ENCODE peak calls at places on chromosomes 2 and 18, in nine cellular contexts. I is hepatocyte, D is HAP-1, X is heart right ventricle, W is adrenal gland, L is BE2C, V is GM23248, H is Caco-2, Z is left ventricle myocardium inferior. U is an unnamed sample. For H3K4me1, the result is how much of the 10 kb centered on the place peaks cover.

GRCh38 chr18:23495723-23496440 is 7.4 kb upstream of the RMC1 start:
- DNase-seq in I (no peak), D (no peak), X (peak), W (no peak), L (no peak), V (no peak), H (no peak), Z (peak), U (no peak)

GRCh38 chr2:170090229-170090628 is 87.7 kb upstream of the MYO3B start:
- DNase-seq in I (no peak), D (no peak), X (no peak), W (no peak), L (no peak), V (no peak), H (no peak), Z (no peak), U (no peak)

GRCh38 chr18:48902023-48902855 is 48.5 kb downstream of the SMAD7 start:
- DNase-seq in I (peak), D (no peak), X (peak), W (peak), L (peak), V (peak), H (no peak), Z (peak), U (no peak)

GRCh38 chr2:39593439-39594393 is 72.0 kb upstream of the TMEM178A start:
- DNase-seq in I (peak), D (peak), X (peak), W (peak), L (peak), V (peak), H (peak), Z (no peak), U (peak)

GRCh38 chr2:65261676-65262075 is 34.0 kb downstream of the ACTR2 start:
- DNase-seq in I (no peak), D (no peak), X (no peak), W (no peak), L (no peak), V (peak), H (no peak), Z (no peak), U (no peak)

GRCh38 chr18:22109535-22109934 is 59.9 kb upstream of the GATA6 start:
- DNase-seq in I (no peak), D (no peak), X (no peak), W (no peak), L (no peak), V (no peak), H (no peak), Z (no peak), U (no peak)

GRCh38 chr2:88038263-88039105 is 17.1 kb downstream of the KRCC1 start:
- DNase-seq in I (peak), D (no peak), X (no peak), W (no peak), L (no peak), V (peak), H (no peak), Z (no peak), U (no peak)

GRCh38 chr18:38759457-38759856 is 1193.9 kb upstream of the CELF4 start:
- DNase-seq in I (no peak), D (no peak), X (no peak), W (no peak), L (no peak), V (no peak), H (no peak), Z (no peak), U (no peak)

GRCh38 chr2:239121600-239122012 is 273.7 kb downstream of the TWIST2 start:
- DNase-seq in I (no peak), D (no peak), X (peak), W (no peak), L (no peak), V (no peak), H (no peak), Z (no peak), U (no peak)

GRCh38 chr2:73850009-73850408 is 21.2 kb downstream of the STAMBP start:
- DNase-seq in I (no peak), D (no peak), X (no peak), W (no peak), L (no peak), V (no peak), H (no peak), Z (no peak), U (no peak)

DNA sequence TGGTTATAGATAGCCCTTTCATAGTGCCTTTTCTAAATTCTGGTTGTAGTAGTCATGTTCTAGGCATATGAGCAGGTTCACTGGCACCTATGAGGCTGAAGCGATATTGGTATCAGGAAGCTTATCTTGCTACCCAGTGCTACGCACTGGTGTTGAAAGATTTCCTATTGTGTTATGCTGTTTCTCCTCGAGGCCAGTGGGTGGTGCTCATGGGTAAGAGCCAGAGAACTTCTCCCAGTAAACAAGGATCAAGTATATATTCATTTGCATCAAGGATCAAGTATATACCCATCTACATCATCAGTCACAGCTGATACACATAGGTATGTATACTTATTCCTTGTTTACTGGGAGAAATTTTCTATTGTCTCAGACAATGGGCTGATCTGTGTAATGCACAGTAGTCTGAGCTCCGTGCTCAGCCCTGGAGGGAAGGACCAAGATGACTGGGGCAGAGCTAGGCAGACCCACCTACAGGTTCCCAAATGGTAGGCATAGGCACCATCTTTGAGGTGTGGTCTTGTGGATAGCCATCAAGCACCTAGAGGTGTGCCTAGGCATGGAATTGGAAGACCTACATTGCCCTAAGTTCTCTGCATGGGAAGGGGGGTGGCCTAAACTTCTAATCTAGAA is 101.2 kb upstream of the GALNT13 start:
- DNase-seq in I (no peak), D (no peak), X (no peak), W (no peak), L (no peak), V (peak), H (no peak), Z (no peak), U (no peak)
- H3K4me1 ChIP-seq in I (under half), D (under half), X (under half), W (under half), L (under half), V (under half), H (under half), Z (under half), U (under half)

GRCh38 chr2:101985101-101985792 is 6.5 kb upstream of the IL1R2 start:
- DNase-seq in I (no peak), D (no peak), X (no peak), W (no peak), L (no peak), V (no peak), H (peak), Z (no peak), U (no peak)
- H3K4me1 ChIP-seq in I (under half), D (under half), X (under half), W (under half), L (under half), V (under half), H (half or more), Z (under half), U (under half)

GRCh38 chr2:179344280-179344961 is 79.8 kb upstream of the SESTD1 start:
- DNase-seq in I (peak), D (no peak), X (no peak), W (no peak), L (no peak), V (peak), H (no peak), Z (no peak), U (peak)
- H3K4me1 ChIP-seq in I (under half), D (under half), X (under half), W (under half), L (under half), V (under half), H (under half), Z (under half), U (under half)

GRCh38 chr2:54725343-54726099 is 2.1 kb downstream of the EML6 start:
- DNase-seq in I (no peak), D (no peak), X (no peak), W (no peak), L (no peak), V (no peak), H (no peak), Z (no peak), U (no peak)
- H3K4me1 ChIP-seq in I (under half), D (under half), X (under half), W (under half), L (under half), V (under half), H (under half), Z (under half), U (under half)

DNA sequence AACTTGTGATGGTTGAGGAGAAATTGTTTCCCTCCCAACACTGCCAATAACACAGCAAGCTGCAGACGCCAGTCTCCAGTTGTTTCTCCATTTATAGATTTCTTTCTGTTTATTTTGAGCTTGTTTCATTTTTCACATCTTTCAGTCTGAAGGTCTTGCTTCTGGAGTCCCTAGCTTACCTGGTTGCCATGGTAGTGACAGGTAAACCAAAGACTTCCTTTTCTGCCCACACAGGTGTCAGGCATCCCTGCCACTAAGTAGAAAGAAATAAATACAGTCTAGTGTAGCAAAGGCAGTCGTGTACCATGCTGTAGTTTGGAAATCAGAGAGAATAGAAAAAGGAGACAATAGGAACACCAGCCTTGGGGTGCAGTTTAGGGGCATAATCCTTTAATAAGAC is 82.8 kb downstream of the MARCHF4 start:
- DNase-seq in I (peak), D (no peak), X (no peak), W (no peak), L (no peak), V (no peak), H (no peak), Z (no peak), U (no peak)
- H3K4me1 ChIP-seq in I (under half), D (under half), X (under half), W (under half), L (under half), V (under half), H (under half), Z (under half), U (under half)

GRCh38 chr2:160254363-160254762 is 54.3 kb upstream of the ITGB6 start:
- DNase-seq in I (no peak), D (no peak), X (no peak), W (no peak), L (no peak), V (no peak), H (no peak), Z (no peak), U (no peak)
- H3K4me1 ChIP-seq in I (under half), D (under half), X (under half), W (under half), L (under half), V (under half), H (under half), Z (under half), U (under half)

DNA sequence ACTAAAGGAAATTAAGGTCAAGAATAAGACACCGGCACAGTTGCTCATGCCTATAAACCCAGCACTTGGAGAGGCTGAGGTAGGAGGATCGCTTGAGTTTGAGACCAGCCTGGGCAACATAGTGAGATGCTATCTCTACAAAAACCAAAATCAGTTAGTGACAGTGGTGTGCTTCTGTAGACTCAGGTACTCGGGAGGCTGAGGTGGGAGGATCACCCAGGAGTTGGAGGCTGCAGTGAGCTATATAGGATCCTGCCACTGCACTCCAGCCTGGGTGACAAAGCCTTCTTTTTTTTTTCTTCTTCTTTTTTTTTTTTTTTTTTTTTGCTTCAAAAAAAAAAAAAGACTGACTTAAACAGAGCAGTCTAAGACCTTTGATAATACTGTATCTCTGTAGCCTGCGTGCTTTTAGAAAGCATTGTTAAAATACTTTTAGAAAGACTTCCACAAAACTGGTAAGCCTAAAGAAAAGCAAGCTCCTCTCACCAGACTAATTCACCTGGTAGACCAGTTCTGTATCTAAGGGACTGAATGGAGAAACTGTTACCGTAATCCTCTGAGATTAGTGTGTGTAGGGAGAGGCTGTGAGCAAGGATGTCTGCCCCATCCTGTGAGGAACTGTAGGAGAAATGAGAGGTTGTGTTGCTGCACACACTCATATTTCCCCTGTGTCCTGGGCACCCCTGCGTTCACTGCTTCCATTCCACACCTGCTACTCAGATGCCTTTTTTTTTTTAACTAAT is 10.8 kb downstream of the RAB12 start:
- DNase-seq in I (no peak), D (no peak), X (no peak), W (no peak), L (no peak), V (no peak), H (no peak), Z (no peak), U (no peak)
- H3K4me1 ChIP-seq in I (under half), D (under half), X (half or more), W (under half), L (under half), V (under half), H (under half), Z (half or more), U (under half)

DNA sequence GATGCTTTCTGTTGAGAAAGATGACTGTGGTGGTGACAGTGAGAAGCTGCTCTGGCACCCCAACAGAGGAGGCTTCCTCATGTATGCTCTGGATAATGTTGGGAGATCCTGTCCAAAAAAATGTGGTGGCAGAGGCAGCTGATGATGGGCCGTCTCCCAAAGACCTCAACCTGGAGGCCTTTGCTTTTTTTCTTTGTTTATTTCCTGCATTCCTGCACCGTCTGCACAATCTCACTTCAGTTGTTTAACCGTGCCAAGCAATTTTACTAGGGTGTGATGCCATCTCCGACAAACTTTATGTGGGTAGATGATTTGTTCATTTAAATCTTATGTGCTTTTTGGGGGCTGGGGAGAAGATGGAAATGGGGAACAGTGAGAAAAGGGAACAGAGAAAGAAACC is 62.2 kb upstream of the IGFBP5 start:
- DNase-seq in I (no peak), D (no peak), X (no peak), W (no peak), L (no peak), V (no peak), H (no peak), Z (no peak), U (no peak)
- H3K4me1 ChIP-seq in I (under half), D (under half), X (under half), W (under half), L (under half), V (under half), H (under half), Z (under half), U (under half)

GRCh38 chr2:38181802-38182517 is 106.0 kb upstream of the CYP1B1 start:
- DNase-seq in I (no peak), D (no peak), X (no peak), W (no peak), L (no peak), V (no peak), H (no peak), Z (no peak), U (no peak)

GRCh38 chr2:38176619-38177021 is 100.7 kb upstream of the CYP1B1 start:
- DNase-seq in I (no peak), D (no peak), X (no peak), W (no peak), L (no peak), V (peak), H (no peak), Z (no peak), U (no peak)

GRCh38 chr2:38180754-38181153 is 104.8 kb upstream of the CYP1B1 start:
- DNase-seq in I (no peak), D (no peak), X (no peak), W (no peak), L (no peak), V (peak), H (no peak), Z (no peak), U (no peak)

GRCh38 chr2:38178142-38178541 is 102.2 kb upstream of the CYP1B1 start:
- DNase-seq in I (peak), D (no peak), X (no peak), W (peak), L (no peak), V (peak), H (no peak), Z (no peak), U (peak)

GRCh38 chr2:38178556-38179419 is 102.8 kb upstream of the CYP1B1 start:
- DNase-seq in I (peak), D (no peak), X (peak), W (peak), L (no peak), V (peak), H (no peak), Z (no peak), U (peak)
- H3K4me1 ChIP-seq in I (under half), D (under half), X (under half), W (under half), L (under half), V (half or more), H (under half), Z (under half), U (under half)

U was measured in cardiac muscle cell.